ENCODE peak calls at places on chromosomes 1 and 21, in ten cellular contexts. P is WERI-Rb-1; G is astrocyte; J is OCI-LY7; E is neural progenitor cell; M is gastrocnemius medialis; T is iPS-NIHi11; U is AML-193; K is CD8-positive, alpha-beta memory T cell; H is activated CD8-positive, alpha-beta memory T cell treated with anti-CD3 and anti-CD28 coated beads, Interleukin-2, amount 50 U/mL, for 48 hours. Q is an unnamed sample.
A peak's percentile ranks its signal among the peaks of the same experiment; 100 is the strongest.

GRCh38 chr21:36209626-36210171 is 53.1 kb downstream of the DOP1B start:
- DNase-seq in H (no peak), K (peak; percentile 29), P (peak; percentile 75), G (peak; percentile 58), J (peak; percentile 74), U (peak; percentile 54), T (peak; percentile 62), M (no peak), E (peak; percentile 61), Q (peak; percentile 82)

GRCh38 chr1:224639426-224639975 is 23.4 kb downstream of the CNIH3 start:
- DNase-seq in T (no peak), H (no peak), J (no peak), P (no peak), U (no peak), G (no peak), K (no peak), M (no peak), E (no peak), Q (peak; percentile 59)

GRCh38 chr1:72636636-72637035 is 354.3 kb upstream of the NEGR1 start:
- DNase-seq in E (no peak), G (peak; percentile 20), T (no peak), J (no peak), K (no peak), M (no peak), U (no peak), H (no peak), P (no peak), Q (no peak)

GRCh38 chr1:39866767-39867166 is 16.5 kb downstream of the TRIT1 start:
- DNase-seq in P (no peak), U (no peak), T (no peak), J (no peak), K (no peak), G (peak; percentile 69), H (no peak), M (no peak), E (no peak), Q (peak; percentile 86)

GRCh38 chr1:47564570-47564969 is 126.7 kb downstream of the FOXD2 start:
- DNase-seq in M (no peak), H (no peak), K (no peak), U (no peak), P (no peak), G (no peak), E (no peak), J (no peak), T (no peak), Q (no peak)

GRCh38 chr1:4430406-4431404 is 223.7 kb upstream of the AJAP1 start:
- DNase-seq in J (no peak), H (no peak), U (no peak), T (no peak), E (no peak), M (no peak), K (no peak), P (no peak), G (no peak), Q (no peak)

GRCh38 chr1:111592389-111593361 is 26.9 kb upstream of the RAP1A start:
- DNase-seq in E (peak; percentile 9), H (peak; percentile 93), J (peak; percentile 65), G (peak; percentile 95), T (peak; percentile 78), M (peak; percentile 94), P (peak; percentile 62), U (no peak), K (peak; percentile 84), Q (peak; percentile 79)

GRCh38 chr1:211092955-211093354 is 41.0 kb downstream of the KCNH1 start:
- DNase-seq in E (no peak), M (no peak), K (no peak), P (no peak), H (no peak), T (no peak), G (peak; percentile 32), U (no peak), J (no peak), Q (no peak)

GRCh38 chr1:182996816-182997215 is 26.4 kb upstream of the LAMC1 start:
- DNase-seq in M (no peak), K (no peak), G (peak; percentile 12), T (no peak), P (no peak), H (no peak), J (no peak), U (no peak), E (no peak), Q (peak; percentile 54)

GRCh38 chr1:47175227-47175934 is 14.5 kb downstream of the PDZK1IP1 start:
- DNase-seq in K (no peak), E (peak; percentile 66), P (peak; percentile 63), T (peak; percentile 82), U (peak; percentile 43), M (no peak), G (peak; percentile 31), H (peak; percentile 60), J (peak; percentile 49), Q (peak; percentile 76)

GRCh38 chr1:236507022-236507700 is 16.6 kb upstream of the LGALS8 start:
- DNase-seq in G (peak; percentile 71), T (no peak), U (no peak), M (no peak), J (no peak), K (no peak), H (no peak), P (no peak), E (no peak), Q (no peak)

GRCh38 chr1:44138239-44138638 is 3.2 kb downstream of the KLF18 start:
- DNase-seq in H (no peak), J (no peak), M (no peak), G (no peak), K (no peak), P (no peak), T (no peak), E (no peak), U (no peak), Q (no peak)

GRCh38 chr1:247246325-247247115 is 9.4 kb upstream of the VN1R5 start:
- DNase-seq in U (no peak), H (no peak), M (no peak), J (no peak), T (no peak), E (no peak), K (no peak), P (no peak), G (no peak), Q (no peak)